ENCODE peak calls at places on chromosomes 16 and 17, in four cellular contexts. One of them, this sample, is unnamed.

GRCh38 chr17:40098846-40099626 is 1.4 kb downstream of the NR1D1 start:
- DNase-seq in activated T-cell treated with anti-CD3 and anti-CD28 coated beads, Interleukin-2, amount 50 U/mL, for 4 hours: peak; percentile 100
- DNase-seq in WTC11: peak; percentile 99
- DNase-seq in HT1080: peak; percentile 100
- DNase-seq in this sample: peak; percentile 100

GRCh38 chr16:57185446-57185944 is 344 bp downstream of the PSME3IP1 start:
- DNase-seq in activated T-cell treated with anti-CD3 and anti-CD28 coated beads, Interleukin-2, amount 50 U/mL, for 4 hours: no peak
- DNase-seq in WTC11: no peak
- DNase-seq in HT1080: peak; percentile 61
- DNase-seq in this sample: peak; percentile 25

GRCh38 chr16:57150682-57151330 is 35.0 kb downstream of the PSME3IP1 start:
- DNase-seq in activated T-cell treated with anti-CD3 and anti-CD28 coated beads, Interleukin-2, amount 50 U/mL, for 4 hours: no peak
- DNase-seq in WTC11: no peak
- DNase-seq in HT1080: no peak
- DNase-seq in this sample: no peak

GRCh38 chr17:17568772-17569195 is 22.7 kb downstream of the PEMT start:
- DNase-seq in activated T-cell treated with anti-CD3 and anti-CD28 coated beads, Interleukin-2, amount 50 U/mL, for 4 hours: peak; percentile 49
- DNase-seq in WTC11: peak; percentile 94
- DNase-seq in HT1080: peak; percentile 57
- DNase-seq in this sample: peak; percentile 13

GRCh38 chr17:19331134-19331533 is 31.4 kb downstream of the B9D1 start:
- DNase-seq in activated T-cell treated with anti-CD3 and anti-CD28 coated beads, Interleukin-2, amount 50 U/mL, for 4 hours: no peak
- DNase-seq in WTC11: no peak
- DNase-seq in HT1080: peak; percentile 39
- DNase-seq in this sample: no peak

GRCh38 chr17:49360796-49361128 is 1.3 kb downstream of the ZNF652 start:
- DNase-seq in activated T-cell treated with anti-CD3 and anti-CD28 coated beads, Interleukin-2, amount 50 U/mL, for 4 hours: no peak
- DNase-seq in WTC11: no peak
- DNase-seq in HT1080: peak; percentile 60
- DNase-seq in this sample: peak; percentile 49

GRCh38 chr17:73939808-73940207 is 263.7 kb upstream of the RPL38 start:
- DNase-seq in activated T-cell treated with anti-CD3 and anti-CD28 coated beads, Interleukin-2, amount 50 U/mL, for 4 hours: no peak
- DNase-seq in WTC11: no peak
- DNase-seq in HT1080: no peak
- DNase-seq in this sample: no peak

GRCh38 chr17:45341389-45342158 is 24.8 kb upstream of the MAP3K14 start:
- DNase-seq in activated T-cell treated with anti-CD3 and anti-CD28 coated beads, Interleukin-2, amount 50 U/mL, for 4 hours: no peak
- DNase-seq in WTC11: peak; percentile 89
- DNase-seq in HT1080: peak; percentile 100
- DNase-seq in this sample: no peak

GRCh38 chr17:80832266-80832676 is 159.4 kb upstream of the CHMP6 start:
- DNase-seq in activated T-cell treated with anti-CD3 and anti-CD28 coated beads, Interleukin-2, amount 50 U/mL, for 4 hours: no peak
- DNase-seq in WTC11: peak; percentile 41
- DNase-seq in HT1080: peak; percentile 36
- DNase-seq in this sample: no peak

GRCh38 chr16:27828671-27829070 is 234.8 kb downstream of the GSG1L start:
- DNase-seq in activated T-cell treated with anti-CD3 and anti-CD28 coated beads, Interleukin-2, amount 50 U/mL, for 4 hours: no peak
- DNase-seq in WTC11: no peak
- DNase-seq in HT1080: no peak
- DNase-seq in this sample: no peak

GRCh38 chr16:2785101-2785991 is 2.0 kb downstream of the PRSS33 start:
- DNase-seq in activated T-cell treated with anti-CD3 and anti-CD28 coated beads, Interleukin-2, amount 50 U/mL, for 4 hours: peak; percentile 30
- DNase-seq in WTC11: peak; percentile 36
- DNase-seq in HT1080: no peak
- DNase-seq in this sample: no peak

GRCh38 chr16:2042171-2042570 is 5.5 kb downstream of the NTHL1 start:
- DNase-seq in activated T-cell treated with anti-CD3 and anti-CD28 coated beads, Interleukin-2, amount 50 U/mL, for 4 hours: no peak
- DNase-seq in WTC11: no peak
- DNase-seq in HT1080: no peak
- DNase-seq in this sample: no peak

GRCh38 chr17:59893617-59894100 is 738 bp downstream of the RPS6KB1 start:
- DNase-seq in activated T-cell treated with anti-CD3 and anti-CD28 coated beads, Interleukin-2, amount 50 U/mL, for 4 hours: no peak
- DNase-seq in WTC11: no peak
- DNase-seq in HT1080: peak; percentile 20
- DNase-seq in this sample: no peak

GRCh38 chr17:41592601-41593305 is 6.1 kb upstream of the KRT14 start:
- DNase-seq in activated T-cell treated with anti-CD3 and anti-CD28 coated beads, Interleukin-2, amount 50 U/mL, for 4 hours: no peak
- DNase-seq in WTC11: no peak
- DNase-seq in HT1080: no peak
- DNase-seq in this sample: no peak

GRCh38 chr16:86835981-86836380 is 257.6 kb downstream of the FOXL1 start:
- DNase-seq in activated T-cell treated with anti-CD3 and anti-CD28 coated beads, Interleukin-2, amount 50 U/mL, for 4 hours: no peak
- DNase-seq in WTC11: no peak
- DNase-seq in HT1080: no peak
- DNase-seq in this sample: no peak

GRCh38 chr16:56614549-56614991 is 6.2 kb downstream of the MT2A start:
- DNase-seq in activated T-cell treated with anti-CD3 and anti-CD28 coated beads, Interleukin-2, amount 50 U/mL, for 4 hours: no peak
- DNase-seq in WTC11: no peak
- DNase-seq in HT1080: peak; percentile 96
- DNase-seq in this sample: no peak

GRCh38 chr17:8963665-8964258 is 1.7 kb downstream of the PIK3R5 start:
- DNase-seq in activated T-cell treated with anti-CD3 and anti-CD28 coated beads, Interleukin-2, amount 50 U/mL, for 4 hours: no peak
- DNase-seq in WTC11: no peak
- DNase-seq in HT1080: no peak
- DNase-seq in this sample: no peak

GRCh38 chr17:36697907-36698526 is 96.6 kb downstream of the MRM1 start:
- DNase-seq in activated T-cell treated with anti-CD3 and anti-CD28 coated beads, Interleukin-2, amount 50 U/mL, for 4 hours: no peak
- DNase-seq in WTC11: peak; percentile 37
- DNase-seq in HT1080: no peak
- DNase-seq in this sample: no peak

GRCh38 chr17:49755681-49756283 is 8.1 kb downstream of the FAM117A start:
- DNase-seq in activated T-cell treated with anti-CD3 and anti-CD28 coated beads, Interleukin-2, amount 50 U/mL, for 4 hours: no peak
- DNase-seq in WTC11: no peak
- DNase-seq in HT1080: no peak
- DNase-seq in this sample: no peak